ENCODE peak calls at places on chromosomes 12 and 14, in nine cellular contexts. G is HepG2, H is A549, Q is stomach, F is ovary, S is GM12878, J is tibial nerve, O is upper lobe of left lung, X is suprapubic skin. V is an unnamed sample.

GRCh38 chr14:24171422-24172260 is at the start of gene REC8:
- DNase-seq in G (no peak), H (no peak), Q (peak), F (peak), S (peak), J (peak), O (peak), X (no peak), V (peak)

GRCh38 chr12:131327521-131328488 is 374.1 kb downstream of the ADGRD1 start:
- DNase-seq in G (no peak), H (peak), Q (no peak), F (no peak), S (no peak), J (no peak), O (no peak), X (no peak), V (no peak)

GRCh38 chr12:87935216-87935615 is 94.0 kb downstream of the C12orf50 start:
- DNase-seq in G (no peak), H (no peak), Q (no peak), F (no peak), S (no peak), J (no peak), O (no peak), X (no peak), V (no peak)

GRCh38 chr14:68695326-68695768 is 97.5 kb downstream of the ZFP36L1 start:
- DNase-seq in G (peak), H (peak), Q (no peak), F (peak), S (peak), J (no peak), O (peak), X (peak), V (peak)

GRCh38 chr14:75711134-75711795 is 50.2 kb downstream of the TTLL5 start:
- DNase-seq in G (peak), H (peak), Q (peak), F (peak), S (no peak), J (no peak), O (peak), X (no peak), V (no peak)

GRCh38 chr12:46303039-46303666 is 34.3 kb upstream of the SLC38A1 start:
- DNase-seq in G (peak), H (peak), Q (peak), F (no peak), S (peak), J (no peak), O (peak), X (no peak), V (no peak)

GRCh38 chr12:93573552-93574223 is 1.2 kb downstream of the SOCS2 start:
- DNase-seq in G (no peak), H (no peak), Q (no peak), F (no peak), S (no peak), J (no peak), O (no peak), X (peak), V (no peak)

GRCh38 chr14:85319998-85320397 is 209.9 kb upstream of the FLRT2 start:
- DNase-seq in G (no peak), H (no peak), Q (no peak), F (no peak), S (no peak), J (no peak), O (no peak), X (no peak), V (no peak)

GRCh38 chr12:96218989-96219678 is 25.0 kb downstream of the ELK3 start:
- DNase-seq in G (peak), H (peak), Q (no peak), F (no peak), S (no peak), J (no peak), O (no peak), X (no peak), V (no peak)

GRCh38 chr12:95836185-95836609 is 22.6 kb upstream of the SNRPF start:
- DNase-seq in G (no peak), H (peak), Q (no peak), F (no peak), S (no peak), J (no peak), O (no peak), X (no peak), V (no peak)

GRCh38 chr14:24116111-24116809 is 1.5 kb upstream of the NRL start:
- DNase-seq in G (no peak), H (no peak), Q (no peak), F (peak), S (no peak), J (no peak), O (no peak), X (no peak), V (peak)

GRCh38 chr14:68630081-68630571 is 162.7 kb downstream of the ZFP36L1 start:
- DNase-seq in G (no peak), H (no peak), Q (no peak), F (no peak), S (no peak), J (no peak), O (no peak), X (no peak), V (no peak)

GRCh38 chr14:82704218-82704617 is 1170.6 kb upstream of the SEL1L start:
- DNase-seq in G (no peak), H (no peak), Q (no peak), F (no peak), S (no peak), J (no peak), O (no peak), X (no peak), V (no peak)
- TF ChIP-seq EP300 in G (no peak), H (no peak), Q (no peak), F (no peak), S (no peak), J (no peak), O (no peak), X (no peak), V (no peak)

DNA sequence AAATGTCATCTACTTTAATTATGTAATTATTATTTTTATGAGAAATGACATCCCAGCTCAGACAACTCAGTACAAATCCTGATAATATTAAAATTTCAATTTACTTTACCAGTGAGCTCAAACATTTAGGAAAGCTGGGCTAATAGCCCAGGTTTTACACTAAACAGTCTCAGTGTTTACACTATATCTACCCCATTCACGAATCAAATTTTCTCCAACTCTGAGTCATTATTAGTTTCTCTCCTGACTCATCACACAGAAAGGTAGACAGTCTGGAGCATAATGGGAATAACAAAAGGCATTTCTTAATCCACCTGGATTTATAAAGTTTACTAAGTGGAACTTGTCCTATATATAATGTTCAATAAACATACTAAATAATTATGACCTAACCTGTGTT is 5.7 kb downstream of the PAWR start:
- DNase-seq in G (peak), H (peak), Q (no peak), F (no peak), S (no peak), J (no peak), O (no peak), X (no peak), V (no peak)
- TF ChIP-seq EP300 in G (no peak), H (no peak), Q (no peak), F (no peak), S (no peak), J (no peak), O (no peak), X (no peak), V (no peak)

GRCh38 chr14:102044566-102044965 is 42.3 kb downstream of the HSP90AA1 start:
- DNase-seq in G (no peak), H (no peak), Q (no peak), F (no peak), S (no peak), J (no peak), O (no peak), X (no peak), V (no peak)
- TF ChIP-seq EP300 in G (no peak), H (no peak), Q (no peak), F (no peak), S (no peak), J (no peak), O (no peak), X (no peak), V (no peak)

DNA sequence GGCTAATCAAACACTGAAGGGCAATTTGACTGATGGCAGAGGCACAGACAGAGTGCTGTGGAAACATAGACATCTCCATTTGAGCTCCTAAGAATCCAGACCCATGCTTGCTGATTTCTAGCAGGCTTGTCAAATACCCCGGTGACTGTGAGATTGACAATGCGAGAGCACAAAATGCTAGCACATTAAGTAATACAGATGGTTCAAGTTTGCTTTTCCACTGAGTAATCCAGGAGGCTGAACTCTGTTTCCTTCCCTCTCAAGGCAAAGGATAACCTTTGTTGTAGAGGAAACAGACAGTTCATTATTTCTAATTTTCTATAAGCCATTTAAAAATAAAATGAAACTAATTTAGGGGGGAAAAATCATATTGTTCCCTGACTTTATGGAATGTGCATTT is 256.5 kb upstream of the CRY1 start:
- DNase-seq in G (peak), H (peak), Q (no peak), F (no peak), S (no peak), J (no peak), O (no peak), X (no peak), V (no peak)
- TF ChIP-seq EP300 in G (no peak), H (no peak), Q (no peak), F (no peak), S (no peak), J (no peak), O (no peak), X (no peak), V (no peak)

GRCh38 chr14:100859781-100860180 is 33.9 kb downstream of the MEG3 start:
- DNase-seq in G (no peak), H (no peak), Q (no peak), F (peak), S (no peak), J (no peak), O (no peak), X (no peak), V (no peak)
- TF ChIP-seq EP300 in G (no peak), H (no peak), Q (no peak), F (no peak), S (no peak), J (no peak), O (no peak), X (no peak), V (no peak)

DNA sequence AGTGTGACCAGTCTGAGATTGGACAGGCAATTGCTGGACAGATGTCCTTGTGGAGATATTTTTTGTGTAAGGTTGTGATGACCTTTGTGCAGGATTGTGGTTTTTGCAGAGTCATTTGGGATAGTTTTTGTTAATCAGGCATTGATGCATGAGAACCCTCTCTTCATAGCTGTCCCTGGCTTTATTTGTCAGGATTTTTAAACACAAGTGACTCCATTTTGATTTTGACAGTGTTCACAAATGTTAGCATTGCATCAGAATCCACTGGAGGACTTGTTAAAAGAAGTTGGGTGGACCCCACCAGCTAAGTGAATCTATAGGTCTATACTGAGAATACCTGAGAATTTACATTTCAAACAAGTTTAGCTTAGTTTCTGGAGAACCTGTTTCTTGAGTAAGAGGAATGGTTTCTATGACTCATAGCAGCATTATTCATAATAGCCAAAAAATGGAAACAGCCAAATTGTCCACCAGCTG is 11.8 kb downstream of the FNTB start:
- DNase-seq in G (no peak), H (no peak), Q (no peak), F (no peak), S (no peak), J (no peak), O (no peak), X (no peak), V (no peak)
- TF ChIP-seq EP300 in G (no peak), H (no peak), Q (no peak), F (no peak), S (no peak), J (no peak), O (no peak), X (no peak), V (no peak)

GRCh38 chr12:54054442-54055332 is 1.1 kb downstream of the HOXC4 start:
- DNase-seq in G (no peak), H (no peak), Q (no peak), F (no peak), S (no peak), J (no peak), O (no peak), X (no peak), V (no peak)

GRCh38 chr12:54055522-54055921 is 1.9 kb downstream of the HOXC4 start:
- DNase-seq in G (no peak), H (no peak), Q (no peak), F (no peak), S (no peak), J (no peak), O (no peak), X (no peak), V (no peak)

GRCh38 chr12:54051916-54052744 is 1.5 kb upstream of the HOXC4 start:
- DNase-seq in G (no peak), H (no peak), Q (no peak), F (peak), S (no peak), J (no peak), O (no peak), X (no peak), V (no peak)

GRCh38 chr12:54052745-54053624 is 650 bp upstream of the HOXC4 start:
- DNase-seq in G (no peak), H (no peak), Q (no peak), F (peak), S (peak), J (no peak), O (no peak), X (no peak), V (no peak)

DNA sequence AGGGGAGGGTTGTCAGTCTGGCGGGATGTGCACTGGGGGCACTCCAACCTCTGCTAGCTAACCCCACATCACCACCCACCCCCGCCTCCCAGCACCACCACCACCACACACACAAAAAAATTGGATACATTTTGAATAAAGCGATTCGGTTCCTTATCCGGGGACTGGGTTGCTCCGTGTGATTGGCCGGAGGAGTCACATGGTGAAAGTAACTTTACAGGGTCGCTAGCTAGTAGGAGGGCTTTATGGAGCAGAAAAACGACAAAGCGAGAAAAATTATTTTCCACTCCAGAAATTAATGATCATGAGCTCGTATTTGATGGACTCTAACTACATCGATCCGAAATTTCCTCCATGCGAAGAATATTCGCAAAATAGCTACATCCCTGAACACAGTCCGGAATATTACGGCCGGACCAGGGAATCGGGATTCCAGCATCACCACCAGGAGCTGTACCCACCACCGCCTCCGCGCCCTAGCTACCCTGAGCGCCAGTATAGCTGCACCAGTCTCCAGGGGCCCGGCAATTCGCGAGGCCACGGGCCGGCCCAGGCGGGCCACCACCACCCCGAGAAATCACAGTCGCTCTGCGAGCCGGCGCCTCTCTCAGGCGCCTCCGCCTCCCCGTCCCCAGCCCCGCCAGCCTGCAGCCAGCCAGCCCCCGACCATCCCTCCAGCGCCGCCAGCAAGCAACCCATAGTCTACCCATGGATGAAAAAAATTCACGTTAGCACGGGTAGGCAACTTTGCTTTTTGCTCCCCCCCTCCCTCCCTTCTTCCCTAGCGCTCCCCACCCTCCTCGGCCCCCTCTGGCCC is at the start of gene HOXC4:
- DNase-seq in G (no peak), H (peak), Q (peak), F (peak), S (no peak), J (no peak), O (no peak), X (no peak), V (no peak)
- TF ChIP-seq EP300 in G (no peak), H (no peak), Q (no peak), F (no peak), S (no peak), J (no peak), O (no peak), X (no peak), V (no peak)

DNA sequence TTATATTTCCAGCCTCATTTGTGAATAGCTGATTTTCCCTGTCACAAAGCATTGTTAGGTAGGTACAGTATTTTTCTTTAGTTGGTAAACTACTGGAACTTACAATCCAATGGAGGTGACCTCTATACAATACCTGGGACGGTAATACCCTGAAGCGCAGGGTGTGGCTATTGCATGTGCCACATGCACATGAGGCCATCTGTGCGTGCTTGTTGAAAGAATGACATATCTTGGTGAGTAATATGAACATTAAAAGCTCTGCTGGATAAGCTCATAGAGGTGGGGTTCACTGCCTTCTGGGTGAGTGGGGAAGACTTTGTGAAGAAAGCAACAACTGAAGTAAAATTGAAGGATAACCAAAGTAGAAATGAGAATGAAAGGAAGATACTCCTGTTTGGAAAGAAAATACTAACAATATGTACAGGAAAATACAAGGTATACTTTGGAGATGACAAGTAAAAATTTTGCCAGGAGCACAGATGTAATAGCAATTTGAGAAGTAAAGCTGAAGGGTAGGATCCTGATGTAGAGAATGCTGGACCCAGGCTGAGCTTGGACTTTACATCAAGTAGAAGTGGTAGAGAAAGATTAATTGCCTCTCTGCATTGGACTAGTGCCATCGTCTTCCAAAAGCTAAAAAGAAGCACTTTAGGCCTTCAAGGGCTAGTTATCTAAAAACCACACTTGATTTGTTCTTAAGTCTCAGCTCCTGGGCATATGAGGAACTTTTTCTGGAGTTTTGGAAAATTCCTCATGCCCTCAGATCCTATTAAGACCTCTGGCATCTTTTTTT is 97.1 kb downstream of the SLC38A6 start:
- DNase-seq in G (no peak), H (no peak), Q (no peak), F (no peak), S (no peak), J (no peak), O (no peak), X (no peak), V (no peak)
- TF ChIP-seq EP300 in G (no peak), H (no peak), Q (no peak), F (no peak), S (no peak), J (no peak), O (no peak), X (no peak), V (no peak)

GRCh38 chr14:61113561-61113960 is 132.5 kb downstream of the SLC38A6 start:
- DNase-seq in G (no peak), H (no peak), Q (no peak), F (no peak), S (no peak), J (no peak), O (no peak), X (no peak), V (no peak)

GRCh38 chr14:61109288-61109687 is 128.2 kb downstream of the SLC38A6 start:
- DNase-seq in G (no peak), H (no peak), Q (no peak), F (no peak), S (no peak), J (no peak), O (no peak), X (no peak), V (no peak)

GRCh38 chr14:61112506-61112905 is 131.5 kb downstream of the SLC38A6 start:
- DNase-seq in G (no peak), H (no peak), Q (no peak), F (no peak), S (no peak), J (no peak), O (no peak), X (no peak), V (no peak)

GRCh38 chr14:61110683-61111082 is 129.6 kb downstream of the SLC38A6 start:
- DNase-seq in G (no peak), H (no peak), Q (no peak), F (no peak), S (no peak), J (no peak), O (no peak), X (no peak), V (no peak)

GRCh38 chr14:61111145-61112130 is 130.4 kb downstream of the SLC38A6 start:
- DNase-seq in G (no peak), H (no peak), Q (no peak), F (no peak), S (no peak), J (no peak), O (no peak), X (no peak), V (no peak)
- TF ChIP-seq EP300 in G (no peak), H (no peak), Q (no peak), F (no peak), S (no peak), J (no peak), O (no peak), X (no peak), V (no peak)

GRCh38 chr12:116015525-116015924 is 262.0 kb downstream of the MED13L start:
- DNase-seq in G (peak), H (peak), Q (no peak), F (no peak), S (no peak), J (no peak), O (no peak), X (no peak), V (no peak)
- TF ChIP-seq EP300 in G (no peak), H (no peak), Q (no peak), F (no peak), S (no peak), J (no peak), O (no peak), X (no peak), V (no peak)

V was measured in sigmoid colon.